ENCODE peak calls at places on chromosomes 12 and 14, in seven cellular contexts. X is B cell, T is glutamatergic neuron, D is endodermal cell, E is tibial artery, W is OCI-LY7, S is type B pancreatic cell. F is an unnamed sample.

GRCh38 chr12:105348561-105348960 is 18.1 kb downstream of the C12orf75 start:
- DNase-seq in X (no peak), T (no peak), D (no peak), E (no peak), W (no peak), S (no peak), F (no peak)

GRCh38 chr12:42969357-42969756 is 379.8 kb upstream of the PRICKLE1 start:
- DNase-seq in X (no peak), T (no peak), D (no peak), E (no peak), W (no peak), S (no peak), F (no peak)

GRCh38 chr14:100827751-100828447 is 2.0 kb downstream of the MEG3 start:
- DNase-seq in X (no peak), T (no peak), D (no peak), E (no peak), W (no peak), S (no peak), F (no peak)

GRCh38 chr12:81518638-81519037 is 240.5 kb downstream of the PPFIA2 start:
- DNase-seq in X (no peak), T (no peak), D (no peak), E (no peak), W (no peak), S (no peak), F (no peak)

GRCh38 chr12:2364566-2365165 is 311.9 kb downstream of the CACNA1C start:
- DNase-seq in X (no peak), T (no peak), D (peak), E (no peak), W (no peak), S (no peak), F (no peak)

GRCh38 chr12:37672655-37673260 is 643.8 kb upstream of the ALG10B start:
- DNase-seq in X (no peak), T (no peak), D (no peak), E (no peak), W (peak), S (no peak), F (no peak)

GRCh38 chr12:56158926-56159461 is 835 bp downstream of the MYL6 start:
- DNase-seq in X (no peak), T (peak), D (peak), E (peak), W (peak), S (no peak), F (peak)

GRCh38 chr12:86484473-86484872 is 228.3 kb upstream of the MGAT4C start:
- DNase-seq in X (no peak), T (no peak), D (no peak), E (no peak), W (no peak), S (no peak), F (no peak)

GRCh38 chr14:77746064-77746463 is 14.9 kb downstream of the SNW1 start:
- DNase-seq in X (no peak), T (no peak), D (no peak), E (no peak), W (no peak), S (no peak), F (no peak)

GRCh38 chr14:31110872-31111271 is 84.7 kb upstream of the STRN3 start:
- DNase-seq in X (no peak), T (no peak), D (no peak), E (no peak), W (no peak), S (no peak), F (no peak)

GRCh38 chr14:100472094-100472455 is 115.1 kb downstream of the BEGAIN start:
- DNase-seq in X (no peak), T (no peak), D (no peak), E (no peak), W (peak), S (no peak), F (no peak)

GRCh38 chr12:6234906-6235305 is 34.7 kb downstream of the CD9 start:
- DNase-seq in X (no peak), T (no peak), D (no peak), E (no peak), W (no peak), S (no peak), F (no peak)

GRCh38 chr14:22721213-22721612 is 45.3 kb upstream of the OXA1L start:
- DNase-seq in X (no peak), T (no peak), D (no peak), E (no peak), W (no peak), S (no peak), F (no peak)

GRCh38 chr12:124919646-124920352 is 5.3 kb upstream of the UBC start:
- DNase-seq in X (peak), T (no peak), D (peak), E (no peak), W (peak), S (no peak), F (no peak)

GRCh38 chr12:46402451-46402850 is 29.9 kb upstream of the SLC38A2 start:
- DNase-seq in X (no peak), T (no peak), D (no peak), E (peak), W (no peak), S (no peak), F (no peak)

GRCh38 chr14:68734231-68734732 is 58.6 kb downstream of the ZFP36L1 start:
- DNase-seq in X (peak), T (no peak), D (no peak), E (no peak), W (peak), S (no peak), F (no peak)

GRCh38 chr14:105999361-106000028 is 473.1 kb downstream of the TMEM121 start:
- DNase-seq in X (peak), T (no peak), D (peak), E (no peak), W (no peak), S (no peak), F (peak)
- TF ChIP-seq CTCF in X (peak), T (no peak), D (peak), E (peak), W (no peak), S (peak), F (no peak)

DNA sequence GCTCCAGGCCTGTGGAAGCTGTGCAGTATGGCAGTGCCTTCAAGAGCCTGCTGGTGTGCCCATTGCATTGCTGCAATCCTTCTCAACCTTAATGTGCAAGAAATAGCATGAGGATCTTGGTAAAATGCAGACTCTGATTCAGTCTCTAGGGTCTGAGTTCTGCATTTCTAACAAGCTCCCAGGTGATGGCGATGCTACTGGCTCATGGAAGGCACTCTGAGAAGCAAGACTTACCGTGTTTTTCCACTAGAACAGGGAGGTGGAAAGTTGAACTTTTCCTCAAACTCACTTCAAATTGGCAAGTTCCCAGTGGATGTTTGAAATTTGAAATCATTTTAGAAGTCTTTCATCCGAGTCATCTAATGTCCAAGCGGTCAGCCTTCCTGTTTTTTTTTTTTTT is 55.5 kb downstream of the MYRFL start:
- DNase-seq in X (no peak), T (no peak), D (peak), E (no peak), W (peak), S (no peak), F (no peak)
- TF ChIP-seq CTCF in X (no peak), T (no peak), D (peak), E (no peak), W (peak), S (no peak), F (peak)

DNA sequence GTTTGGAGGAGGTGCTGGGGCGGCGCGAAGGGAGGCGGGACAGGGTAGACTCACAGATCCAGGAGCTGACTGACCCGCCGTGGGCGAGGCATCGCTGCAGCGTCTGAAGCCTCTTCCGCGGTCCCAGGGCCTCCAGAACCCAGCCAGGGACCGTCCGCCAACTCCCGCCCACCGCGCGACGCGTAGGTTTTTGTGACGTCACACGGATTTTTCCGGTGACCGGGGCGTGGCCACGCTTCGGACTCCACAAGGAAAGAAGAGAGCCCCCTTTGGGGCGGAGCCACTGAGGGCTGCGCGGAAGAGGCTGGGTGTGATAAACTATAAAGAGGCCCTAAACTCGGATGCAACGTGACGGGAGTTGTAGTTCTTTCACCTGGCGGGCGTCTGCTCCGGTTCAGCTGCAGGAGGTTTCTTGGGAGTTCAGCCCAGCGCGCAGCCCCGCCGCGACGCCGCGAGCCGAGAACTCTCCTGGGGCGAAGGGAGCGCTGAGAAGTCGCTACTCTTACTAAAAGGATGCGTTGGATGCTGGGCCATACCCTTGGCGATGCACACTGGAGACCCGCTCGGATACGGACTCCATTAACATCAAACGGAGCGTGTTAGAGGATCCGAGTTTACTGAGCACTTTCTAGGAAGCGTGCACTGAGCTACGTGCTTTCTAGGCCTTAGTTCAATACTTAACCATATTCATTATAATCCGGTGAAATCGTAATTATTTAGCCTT is at the start of gene AMN1:
- DNase-seq in X (peak), T (peak), D (peak), E (peak), W (peak), S (peak), F (peak)
- TF ChIP-seq CTCF in X (no peak), T (no peak), D (peak), E (peak), W (no peak), S (peak), F (peak)

GRCh38 chr12:89351489-89352241 is 636 bp downstream of the DUSP6 start:
- DNase-seq in X (peak), T (peak), D (peak), E (peak), W (peak), S (no peak), F (peak)
- TF ChIP-seq CTCF in X (no peak), T (no peak), D (no peak), E (no peak), W (no peak), S (no peak), F (no peak)

GRCh38 chr14:57378661-57379060 is 11.7 kb upstream of the NAA30 start:
- DNase-seq in X (no peak), T (no peak), D (no peak), E (no peak), W (no peak), S (no peak), F (no peak)
- TF ChIP-seq CTCF in X (no peak), T (no peak), D (peak), E (no peak), W (peak), S (peak), F (peak)

DNA sequence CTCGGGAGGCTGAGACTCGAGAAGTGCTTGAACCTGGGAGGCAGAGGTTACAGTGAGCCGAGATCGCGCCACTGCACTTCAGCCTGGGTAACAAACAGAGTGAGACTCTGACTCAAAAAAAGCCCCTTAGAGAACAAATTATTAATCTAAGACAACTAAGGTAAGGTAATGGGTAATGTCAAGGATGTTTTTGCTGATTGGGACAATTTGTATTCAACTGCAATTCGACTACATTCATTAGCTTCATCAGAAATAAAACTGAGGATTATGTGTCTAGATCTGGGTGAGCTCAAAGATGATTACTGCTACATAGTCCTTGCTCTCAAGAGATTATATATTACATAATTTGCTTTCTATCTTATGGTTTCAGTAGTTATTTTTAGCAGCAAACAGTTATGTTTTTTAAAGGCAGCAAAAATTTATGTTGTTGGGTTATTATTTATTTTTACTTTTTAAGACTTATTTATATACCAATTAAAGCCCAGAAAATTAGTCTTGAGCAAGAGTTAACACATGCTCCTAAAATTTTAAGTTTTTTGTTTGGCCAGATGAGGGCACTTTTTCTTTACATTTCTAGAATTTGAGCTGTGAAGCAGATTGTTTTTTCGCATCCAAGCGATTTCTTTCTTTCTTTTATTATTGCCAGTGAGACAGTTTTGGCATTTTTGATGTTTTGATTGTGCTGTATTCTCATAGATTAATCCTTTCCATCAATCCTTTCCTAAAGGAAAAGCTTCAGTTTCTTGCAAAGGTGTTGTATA is 52.3 kb downstream of the PLEKHA5 start:
- DNase-seq in X (no peak), T (no peak), D (no peak), E (no peak), W (no peak), S (no peak), F (no peak)
- TF ChIP-seq CTCF in X (no peak), T (no peak), D (peak), E (no peak), W (peak), S (peak), F (peak)

GRCh38 chr14:96264850-96265249 is 8.8 kb downstream of the BDKRB1 start:
- DNase-seq in X (no peak), T (no peak), D (peak), E (no peak), W (no peak), S (no peak), F (no peak)
- TF ChIP-seq CTCF in X (no peak), T (no peak), D (peak), E (no peak), W (peak), S (no peak), F (no peak)